ENCODE peak calls at places on chromosomes 7 and 10, in ten cellular contexts. D, N, S, X, V, M, G, P, R and W are unnamed samples. For H3K4me1, the result is how much of the 10 kb centered on the place peaks cover.

GRCh38 chr10:26199841-26200240 is 16.7 kb upstream of the GAD2 start:
- DNase-seq in M (no peak), N (no peak), G (no peak), V (no peak), S (no peak), D (no peak), X (no peak), R (no peak), P (no peak), W (no peak)

GRCh38 chr7:132206594-132206993 is 369.7 kb downstream of the PLXNA4 start:
- DNase-seq in N (no peak), M (no peak), P (no peak), X (no peak), V (no peak), D (no peak), R (no peak), S (no peak), G (no peak), W (no peak)

GRCh38 chr10:74223755-74224530 is 72.9 kb downstream of the ADK start:
- DNase-seq in M (no peak), X (no peak), R (peak), S (no peak), V (peak), P (no peak), N (no peak), G (no peak), D (peak), W (no peak)

GRCh38 chr10:7789390-7789789 is 1.4 kb downstream of the ATP5F1C start:
- DNase-seq in N (no peak), G (no peak), M (no peak), D (no peak), R (peak), P (peak), X (no peak), V (no peak), S (peak), W (no peak)

GRCh38 chr10:66625709-66626590 is 299.9 kb upstream of the LRRTM3 start:
- DNase-seq in S (no peak), D (no peak), G (no peak), M (no peak), X (no peak), R (no peak), N (no peak), P (no peak), V (no peak), W (no peak)

GRCh38 chr10:24465899-24466615 is 257.1 kb downstream of the KIAA1217 start:
- DNase-seq in S (no peak), X (no peak), G (no peak), V (peak), P (peak), M (no peak), D (peak), N (no peak), R (peak), W (no peak)

GRCh38 chr10:79274279-79275104 is 72.8 kb upstream of the PPIF start:
- DNase-seq in G (no peak), P (peak), S (peak), M (no peak), D (no peak), N (peak), R (peak), X (no peak), V (no peak), W (peak)

GRCh38 chr7:18102576-18102975 is 74.9 kb upstream of the PRPS1L1 start:
- DNase-seq in R (no peak), S (no peak), P (no peak), G (no peak), N (no peak), D (no peak), M (no peak), X (no peak), V (no peak), W (no peak)

GRCh38 chr10:67883710-67884312 is 645 bp upstream of the SIRT1 start:
- DNase-seq in P (peak), R (peak), V (no peak), M (no peak), G (no peak), D (no peak), N (no peak), X (no peak), S (peak), W (no peak)

GRCh38 chr10:98694014-98694413 is 247.3 kb upstream of the HPS1 start:
- DNase-seq in M (no peak), D (no peak), V (no peak), N (no peak), G (no peak), P (no peak), R (peak), X (no peak), S (no peak), W (no peak)

GRCh38 chr10:70722820-70723424 is 50.6 kb downstream of the ADAMTS14 start:
- DNase-seq in S (no peak), V (peak), X (no peak), D (peak), P (no peak), R (peak), M (no peak), G (no peak), N (no peak), W (no peak)

GRCh38 chr10:46549171-46550075 is 7.0 kb downstream of the GPRIN2 start:
- DNase-seq in N (no peak), M (no peak), G (peak), R (no peak), P (no peak), D (no peak), V (no peak), S (peak), X (peak), W (peak)

GRCh38 chr10:11678074-11678793 is 63.9 kb upstream of the ECHDC3 start:
- DNase-seq in P (no peak), N (no peak), G (no peak), R (peak), V (peak), M (no peak), S (no peak), X (no peak), D (no peak), W (no peak)

DNA sequence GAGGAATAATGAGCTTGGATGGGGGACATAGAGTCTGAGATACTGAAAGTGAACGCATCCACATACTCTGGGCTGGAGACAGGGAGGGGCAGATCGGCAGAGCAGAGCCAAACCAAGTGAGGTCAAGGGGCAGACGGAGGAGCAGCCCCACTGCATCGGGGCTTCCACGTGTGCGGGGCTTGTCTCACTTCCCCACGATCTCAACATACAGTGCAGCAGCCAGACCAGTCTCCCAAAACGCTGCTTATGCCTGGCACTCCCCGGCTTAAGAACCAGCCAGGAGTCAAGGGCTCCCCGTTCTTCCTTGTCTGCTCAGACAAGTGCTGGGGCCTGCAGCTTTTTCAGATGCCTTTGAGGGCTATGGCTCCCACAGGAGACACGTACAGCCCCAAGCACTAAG is 43.6 kb downstream of the PARP12 start:
- DNase-seq in P (no peak), R (no peak), N (no peak), S (no peak), X (no peak), M (no peak), V (no peak), G (no peak), D (no peak), W (peak)
- H3K4me3 ChIP-seq in P (no peak), R (no peak), N (no peak), S (no peak), X (no peak), M (no peak), V (no peak), G (no peak), D (no peak), W (no peak)

GRCh38 chr7:100544386-100544785 is 5.4 kb downstream of the AGFG2 start:
- DNase-seq in G (no peak), V (no peak), M (no peak), N (no peak), R (no peak), X (no peak), S (no peak), P (no peak), D (no peak), W (no peak)
- H3K4me1 ChIP-seq in G (under half), V (half or more), M (under half), N (under half), R (under half), X (half or more), S (half or more), P (under half), D (half or more), W (half or more)

GRCh38 chr7:100219271-100219737 is 445 bp upstream of the PVRIG start:
- DNase-seq in R (no peak), D (no peak), M (no peak), V (no peak), N (no peak), S (no peak), P (no peak), G (no peak), X (peak), W (no peak)
- H3K4me3 ChIP-seq in R (no peak), D (no peak), M (no peak), V (no peak), N (no peak), S (no peak), P (no peak), G (no peak), X (peak), W (no peak)

GRCh38 chr7:131057524-131058065 is 270.1 kb upstream of the MKLN1 start:
- DNase-seq in P (no peak), D (no peak), N (no peak), S (no peak), M (no peak), X (no peak), G (no peak), V (no peak), R (no peak), W (no peak)
- H3K4me1 ChIP-seq in P (under half), D (under half), N (under half), S (half or more), M (under half), X (half or more), G (under half), V (under half), R (under half), W (half or more)

GRCh38 chr7:77866370-77866769 is 67.8 kb downstream of the PHTF2 start:
- DNase-seq in S (no peak), M (no peak), P (no peak), N (no peak), V (no peak), G (no peak), D (no peak), R (peak), X (no peak), W (no peak)

GRCh38 chr7:77863860-77864259 is 65.3 kb downstream of the PHTF2 start:
- DNase-seq in D (no peak), M (no peak), V (no peak), R (no peak), S (no peak), P (no peak), G (peak), N (no peak), X (no peak), W (no peak)

GRCh38 chr7:77862691-77863090 is 64.1 kb downstream of the PHTF2 start:
- DNase-seq in R (peak), D (no peak), G (no peak), V (no peak), M (no peak), S (no peak), X (no peak), P (no peak), N (no peak), W (no peak)

GRCh38 chr7:77867208-77867915 is 68.8 kb downstream of the PHTF2 start:
- DNase-seq in R (no peak), P (no peak), N (no peak), S (no peak), M (no peak), D (peak), G (no peak), V (no peak), X (no peak), W (no peak)

GRCh38 chr7:77866791-77867190 is 68.2 kb downstream of the PHTF2 start:
- DNase-seq in X (no peak), G (no peak), P (no peak), M (no peak), S (no peak), R (peak), V (peak), N (no peak), D (peak), W (no peak)
- H3K4me3 ChIP-seq in X (no peak), G (no peak), P (no peak), M (no peak), S (no peak), R (no peak), V (no peak), N (no peak), D (no peak), W (no peak)

GRCh38 chr7:77561354-77561753 is 24.3 kb downstream of the PTPN12 start:
- DNase-seq in R (no peak), M (no peak), V (no peak), N (no peak), D (no peak), S (no peak), X (no peak), G (no peak), P (no peak), W (no peak)
- H3K4me1 ChIP-seq in R (under half), M (under half), V (under half), N (under half), D (half or more), S (half or more), X (under half), G (under half), P (under half), W (under half)